ENCODE peak calls at places on chromosomes 16 and 17, in ten cellular contexts. H is heart left ventricle; K is effector memory CD4-positive, alpha-beta T cell; E is mesendoderm; A is IMR-90; V is H1; B is Panc1; M is K562; N is stomach; X is mucosa of descending colon. F is an unnamed sample. For H3K4me1, the result is how much of the 10 kb centered on the place peaks cover.

GRCh38 chr17:80835816-80836657 is 155.6 kb upstream of the CHMP6 start:
- DNase-seq in V (no peak), N (no peak), X (peak), E (no peak), H (peak), B (no peak), A (no peak), M (no peak), K (no peak), F (no peak)

GRCh38 chr17:64269687-64270649 is 6.9 kb upstream of the TEX2 start:
- DNase-seq in K (no peak), E (no peak), H (no peak), X (no peak), A (no peak), N (no peak), B (no peak), V (no peak), M (no peak), F (no peak)

GRCh38 chr16:66390346-66391108 is 24.0 kb downstream of the CDH5 start:
- DNase-seq in X (no peak), A (no peak), N (peak), H (no peak), M (no peak), V (no peak), E (no peak), B (no peak), K (no peak), F (no peak)

GRCh38 chr17:51860934-51861561 is 297.5 kb downstream of the CA10 start:
- DNase-seq in K (no peak), H (no peak), X (no peak), N (no peak), V (peak), A (no peak), M (peak), B (no peak), E (peak), F (no peak)

GRCh38 chr16:66489385-66489784 is 60.5 kb downstream of the TK2 start:
- DNase-seq in X (no peak), V (no peak), A (no peak), E (no peak), N (peak), H (no peak), B (no peak), M (no peak), K (no peak), F (peak)

GRCh38 chr17:3738562-3739295 is 15.0 kb downstream of the HASPIN start:
- DNase-seq in H (no peak), M (no peak), K (peak), B (no peak), A (peak), V (no peak), N (peak), E (peak), X (peak), F (peak)

GRCh38 chr17:15213381-15214087 is 51.6 kb downstream of the PMP22 start:
- DNase-seq in K (no peak), B (no peak), X (no peak), A (peak), M (peak), E (peak), N (no peak), H (no peak), V (no peak), F (no peak)

GRCh38 chr17:18033442-18034099 is 5.4 kb downstream of the ATPAF2 start:
- DNase-seq in H (no peak), A (peak), B (peak), X (no peak), N (peak), K (peak), M (peak), V (peak), E (peak), F (no peak)

GRCh38 chr17:75455896-75456416 is 479 bp upstream of the TMEM94 start:
- DNase-seq in H (no peak), B (no peak), N (peak), K (no peak), M (no peak), E (no peak), X (no peak), A (no peak), V (no peak), F (no peak)

GRCh38 chr17:15261818-15262290 is 3.3 kb downstream of the PMP22 start:
- DNase-seq in V (no peak), X (no peak), N (no peak), B (no peak), A (no peak), M (no peak), E (peak), K (no peak), H (no peak), F (no peak)

GRCh38 chr16:84804326-84804725 is 15.5 kb upstream of the CRISPLD2 start:
- DNase-seq in V (no peak), E (no peak), N (no peak), A (no peak), K (no peak), M (no peak), B (no peak), H (no peak), X (peak), F (no peak)

GRCh38 chr16:84808812-84809211 is 11.0 kb upstream of the CRISPLD2 start:
- DNase-seq in N (no peak), A (no peak), B (no peak), H (peak), M (peak), X (peak), K (no peak), E (no peak), V (no peak), F (no peak)

GRCh38 chr16:84807776-84808175 is 12.0 kb upstream of the CRISPLD2 start:
- DNase-seq in M (no peak), K (no peak), A (no peak), E (no peak), B (no peak), H (no peak), V (no peak), X (peak), N (no peak), F (no peak)

GRCh38 chr16:84806256-84806889 is 13.4 kb upstream of the CRISPLD2 start:
- DNase-seq in M (peak), V (no peak), H (peak), B (peak), E (no peak), N (peak), X (peak), K (no peak), A (peak), F (peak)

DNA sequence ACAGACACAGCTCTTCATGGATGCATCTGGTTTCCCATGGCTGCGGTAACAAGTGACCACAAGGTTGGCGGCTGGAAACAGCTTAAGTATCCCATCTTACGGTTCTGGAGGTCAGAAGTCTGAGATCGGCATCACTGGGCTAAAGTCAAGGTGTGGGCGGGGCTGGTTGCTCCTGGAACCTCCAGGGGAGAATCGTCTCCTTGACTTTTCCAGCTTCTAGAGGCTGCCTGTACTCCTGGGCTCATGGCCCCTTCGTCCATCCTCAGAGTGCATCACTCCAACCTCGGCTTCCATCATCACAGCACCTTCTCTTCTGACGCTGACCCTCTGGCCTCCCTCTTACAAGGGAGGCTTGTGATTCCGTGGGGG is 12.9 kb upstream of the CRISPLD2 start:
- DNase-seq in E (no peak), X (no peak), M (no peak), A (no peak), H (no peak), N (no peak), V (no peak), K (no peak), B (no peak), F (no peak)
- H3K4me3 ChIP-seq in E (no peak), X (no peak), M (peak), A (no peak), H (no peak), N (no peak), V (no peak), K (no peak), B (no peak), F (no peak)

DNA sequence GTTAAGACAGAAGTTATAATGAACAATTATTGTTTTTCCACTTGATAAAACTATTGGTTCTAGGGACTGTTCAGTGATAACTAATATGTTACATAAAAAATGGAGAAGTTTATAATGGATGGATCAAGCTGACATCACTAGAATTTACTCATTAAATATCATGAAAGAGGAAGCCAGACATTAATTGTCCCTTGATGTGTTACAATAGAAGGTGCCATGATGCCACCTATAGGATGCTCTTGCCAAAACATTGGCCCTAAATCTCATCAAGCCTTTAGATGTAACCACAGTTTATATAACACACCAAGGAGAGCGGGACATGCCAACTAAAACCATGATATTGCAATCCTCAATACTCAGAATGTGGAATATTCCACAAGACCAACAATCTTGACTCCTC is 147.9 kb upstream of the MON1B start:
- DNase-seq in K (no peak), M (no peak), V (no peak), A (no peak), E (peak), N (no peak), H (no peak), B (peak), X (no peak), F (no peak)
- H3K4me1 ChIP-seq in K (under half), M (under half), V (under half), A (under half), E (under half), N (under half), H (under half), B (under half), X (under half), F (under half)

DNA sequence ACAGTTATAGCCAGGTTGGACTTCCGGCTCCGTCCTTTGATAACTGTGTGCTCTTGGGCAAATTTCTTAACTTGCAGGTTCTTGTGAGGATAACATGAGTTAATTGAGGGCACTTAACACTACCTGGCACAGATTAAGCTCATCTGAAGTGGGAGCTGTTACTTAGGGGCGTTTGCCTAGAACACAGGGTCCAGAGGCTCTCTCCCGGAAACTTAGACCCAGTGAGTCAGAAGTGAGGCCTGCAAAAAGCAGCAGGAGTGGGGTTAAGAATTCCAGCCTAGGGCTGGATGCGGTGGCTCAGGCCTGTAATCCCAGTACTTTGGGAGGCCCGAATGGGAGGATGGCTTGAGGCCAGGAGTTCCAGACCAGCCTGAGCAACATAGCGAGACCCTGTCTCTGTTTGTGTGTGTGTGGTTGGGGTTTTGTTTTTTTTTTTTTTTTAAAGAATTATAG is 1.4 kb downstream of the MVP start:
- DNase-seq in X (peak), B (no peak), A (peak), N (peak), H (peak), K (no peak), M (no peak), E (peak), V (no peak), F (peak)
- H3K4me3 ChIP-seq in X (no peak), B (peak), A (peak), N (peak), H (peak), K (peak), M (no peak), E (no peak), V (no peak), F (peak)

GRCh38 chr17:47718634-47719405 is 14.2 kb upstream of the TBX21 start:
- DNase-seq in M (no peak), V (no peak), H (no peak), N (no peak), X (no peak), K (no peak), B (no peak), A (no peak), E (no peak), F (no peak)

GRCh38 chr17:47720196-47720595 is 12.8 kb upstream of the TBX21 start:
- DNase-seq in V (no peak), H (no peak), E (no peak), K (no peak), N (no peak), A (no peak), B (no peak), M (no peak), X (no peak), F (no peak)

GRCh38 chr17:47717845-47718621 is 15.0 kb upstream of the TBX21 start:
- DNase-seq in E (no peak), K (no peak), X (no peak), H (no peak), B (no peak), A (no peak), M (no peak), N (no peak), V (no peak), F (no peak)

GRCh38 chr17:47720754-47721533 is 12.1 kb upstream of the TBX21 start:
- DNase-seq in K (peak), A (no peak), H (no peak), B (no peak), X (no peak), M (no peak), V (no peak), E (peak), N (no peak), F (peak)

GRCh38 chr17:47719411-47720152 is 13.5 kb upstream of the TBX21 start:
- DNase-seq in N (no peak), H (no peak), K (no peak), V (no peak), E (no peak), X (no peak), A (peak), M (peak), B (no peak), F (no peak)
- H3K4me1 ChIP-seq in N (under half), H (under half), K (under half), V (under half), E (under half), X (under half), A (under half), M (under half), B (under half), F (under half)

GRCh38 chr17:44217738-44218343 is 1.6 kb downstream of the UBTF start:
- DNase-seq in N (no peak), H (no peak), M (no peak), B (no peak), E (no peak), A (no peak), V (no peak), K (no peak), X (peak), F (no peak)
- H3K4me3 ChIP-seq in N (peak), H (peak), M (peak), B (peak), E (peak), A (peak), V (peak), K (peak), X (no peak), F (peak)